ENCODE peak calls at places on chromosomes 3 and 15, in nine cellular contexts. G, R, J, N, B, M, X, A and K are unnamed samples.

GRCh38 chr3:183253364-183253960 is 409 bp downstream of the B3GNT5 start:
- DNase-seq in G (peak; percentile 67), R (no peak), J (no peak), N (peak; percentile 79), B (peak; percentile 78), M (peak; percentile 75), X (peak; percentile 56), A (peak; percentile 90), K (no peak)

GRCh38 chr3:60250210-60250609 is 1001.0 kb downstream of the FHIT start:
- DNase-seq in G (no peak), R (no peak), J (no peak), N (no peak), B (peak; percentile 89), M (no peak), X (no peak), A (no peak), K (no peak)

GRCh38 chr3:72273615-72274014 is 488.7 kb upstream of the PROK2 start:
- DNase-seq in G (peak; percentile 58), R (no peak), J (no peak), N (no peak), B (peak; percentile 6), M (peak; percentile 30), X (peak; percentile 29), A (no peak), K (no peak)

GRCh38 chr15:58393196-58393790 is 38.5 kb upstream of the LIPC start:
- DNase-seq in G (no peak), R (no peak), J (no peak), N (no peak), B (peak; percentile 80), M (no peak), X (no peak), A (no peak), K (no peak)

GRCh38 chr3:192444096-192444790 is 283.1 kb downstream of the FGF12 start:
- DNase-seq in G (peak; percentile 81), R (peak; percentile 63), J (peak; percentile 47), N (peak; percentile 23), B (peak; percentile 77), M (peak; percentile 9), X (peak; percentile 69), A (peak; percentile 75), K (peak; percentile 61)

GRCh38 chr3:140736863-140737460 is 59.1 kb downstream of the TRIM42 start:
- DNase-seq in G (peak; percentile 58), R (peak; percentile 30), J (peak; percentile 1), N (peak; percentile 23), B (peak; percentile 57), M (peak; percentile 29), X (peak; percentile 6), A (peak; percentile 77), K (peak; percentile 15)

GRCh38 chr3:57596495-57597239 is 477 bp downstream of the ARF4 start:
- DNase-seq in G (peak; percentile 80), R (peak; percentile 86), J (peak; percentile 33), N (peak; percentile 81), B (peak; percentile 55), M (peak; percentile 92), X (peak; percentile 95), A (peak; percentile 90), K (no peak)

GRCh38 chr3:11212784-11213183 is 58.5 kb downstream of the HRH1 start:
- DNase-seq in G (no peak), R (no peak), J (no peak), N (no peak), B (no peak), M (no peak), X (peak; percentile 75), A (no peak), K (no peak)

GRCh38 chr3:15523660-15524417 is 2.3 kb upstream of the COLQ start:
- DNase-seq in G (no peak), R (no peak), J (no peak), N (peak; percentile 21), B (no peak), M (peak; percentile 24), X (no peak), A (no peak), K (no peak)

GRCh38 chr3:25441234-25441856 is 13.3 kb downstream of the RARB start:
- DNase-seq in G (no peak), R (peak; percentile 45), J (no peak), N (no peak), B (peak; percentile 34), M (no peak), X (no peak), A (no peak), K (no peak)

GRCh38 chr3:52771334-52771681 is 568 bp upstream of the NEK4 start:
- DNase-seq in G (no peak), R (no peak), J (no peak), N (no peak), B (peak; percentile 61), M (no peak), X (no peak), A (no peak), K (no peak)

GRCh38 chr15:87567399-87567798 is 689.1 kb downstream of the NTRK3 start:
- DNase-seq in G (no peak), R (no peak), J (no peak), N (peak; percentile 12), B (no peak), M (no peak), X (no peak), A (no peak), K (no peak)

GRCh38 chr15:67820992-67821783 is 4.1 kb upstream of the SKOR1 start:
- DNase-seq in G (peak; percentile 86), R (no peak), J (no peak), N (no peak), B (peak; percentile 46), M (no peak), X (peak; percentile 54), A (peak; percentile 76), K (no peak)

GRCh38 chr3:115494826-115495225 is 128.5 kb upstream of the GAP43 start:
- DNase-seq in G (no peak), R (no peak), J (no peak), N (no peak), B (peak; percentile 79), M (no peak), X (no peak), A (no peak), K (no peak)

GRCh38 chr3:41684802-41685740 is 276.8 kb downstream of the ULK4 start:
- DNase-seq in G (no peak), R (no peak), J (no peak), N (no peak), B (no peak), M (no peak), X (no peak), A (no peak), K (no peak)

GRCh38 chr15:92399271-92399670 is 5.6 kb downstream of the ST8SIA2 start:
- DNase-seq in G (no peak), R (no peak), J (no peak), N (no peak), B (no peak), M (no peak), X (no peak), A (no peak), K (no peak)

GRCh38 chr3:106115557-106115956 is 246.7 kb upstream of the CBLB start:
- DNase-seq in G (no peak), R (no peak), J (no peak), N (no peak), B (no peak), M (no peak), X (no peak), A (no peak), K (no peak)

GRCh38 chr15:40420071-40420713 is 14.6 kb downstream of the IVD start:
- DNase-seq in G (no peak), R (no peak), J (no peak), N (no peak), B (peak; percentile 63), M (no peak), X (no peak), A (peak; percentile 53), K (no peak)

GRCh38 chr3:109985942-109986555 is 648.7 kb upstream of the DPPA4 start:
- DNase-seq in G (no peak), R (no peak), J (no peak), N (no peak), B (no peak), M (no peak), X (peak; percentile 25), A (no peak), K (no peak)

GRCh38 chr3:10766049-10766705 is 49.9 kb upstream of the SLC6A11 start:
- DNase-seq in G (peak; percentile 18), R (no peak), J (no peak), N (no peak), B (no peak), M (no peak), X (no peak), A (no peak), K (no peak)

GRCh38 chr3:75171632-75172230 is 492.4 kb upstream of the FRG2C start:
- DNase-seq in G (no peak), R (peak; percentile 52), J (no peak), N (no peak), B (peak; percentile 37), M (no peak), X (peak; percentile 2), A (no peak), K (no peak)

GRCh38 chr15:70507772-70508351 is 255.5 kb downstream of the UACA start:
- DNase-seq in G (no peak), R (peak; percentile 8), J (peak; percentile 99), N (no peak), B (peak; percentile 66), M (peak; percentile 36), X (peak; percentile 67), A (no peak), K (no peak)

GRCh38 chr3:108221403-108221802 is 821 bp downstream of the IFT57 start:
- DNase-seq in G (no peak), R (no peak), J (no peak), N (no peak), B (peak; percentile 27), M (no peak), X (peak; percentile 4), A (no peak), K (no peak)

GRCh38 chr3:151265866-151266265 is 12.5 kb downstream of the P2RY14 start:
- DNase-seq in G (no peak), R (peak; percentile 30), J (no peak), N (no peak), B (peak; percentile 2), M (no peak), X (no peak), A (no peak), K (no peak)

GRCh38 chr3:30012941-30013543 is 593.4 kb upstream of the TGFBR2 start:
- DNase-seq in G (peak; percentile 57), R (peak; percentile 58), J (peak; percentile 51), N (peak; percentile 32), B (peak; percentile 71), M (peak; percentile 67), X (peak; percentile 81), A (peak; percentile 58), K (peak; percentile 41)

GRCh38 chr3:148997623-148998022 is 6.3 kb downstream of the GYG1 start:
- DNase-seq in G (no peak), R (no peak), J (no peak), N (no peak), B (no peak), M (no peak), X (no peak), A (no peak), K (no peak)

GRCh38 chr15:93312891-93313486 is 224.0 kb upstream of the RGMA start:
- DNase-seq in G (peak; percentile 56), R (no peak), J (no peak), N (no peak), B (no peak), M (no peak), X (no peak), A (no peak), K (no peak)

GRCh38 chr3:116350119-116350733 is 95.1 kb downstream of the LSAMP start:
- DNase-seq in G (no peak), R (no peak), J (no peak), N (no peak), B (no peak), M (no peak), X (no peak), A (no peak), K (no peak)

GRCh38 chr15:40330368-40330836 is 6.9 kb downstream of the INAFM2 start:
- DNase-seq in G (no peak), R (no peak), J (no peak), N (no peak), B (peak; percentile 61), M (no peak), X (no peak), A (no peak), K (no peak)

GRCh38 chr3:197942956-197943556 is 6.9 kb upstream of the RPL35A start:
- DNase-seq in G (no peak), R (peak; percentile 77), J (no peak), N (no peak), B (peak; percentile 66), M (no peak), X (peak; percentile 76), A (no peak), K (no peak)

GRCh38 chr3:125647318-125648014 is 52.2 kb upstream of the OSBPL11 start:
- DNase-seq in G (no peak), R (no peak), J (no peak), N (no peak), B (no peak), M (no peak), X (no peak), A (no peak), K (no peak)